ENCODE peak calls at places on chromosomes 5 and 9, in five cellular contexts. Y is stimulated activated CD8-positive, alpha-beta memory T cell treated with anti-CD3 and anti-CD28 coated beads, Interleukin-7, amount 100 ng/mL, for 1 hour; H is endothelial cell; A is breast epithelium; E is RPMI7951. S is an unnamed sample.

GRCh38 chr9:136050706-136051567 is 44.2 kb downstream of the NACC2 start:
- DNase-seq in Y (no peak), H (no peak), A (no peak), E (no peak), S (no peak)

GRCh38 chr9:32524558-32525461 is 1.2 kb downstream of the RIGI start:
- DNase-seq in Y (no peak), H (no peak), A (no peak), E (no peak), S (no peak)

GRCh38 chr9:96751815-96752214 is 26.1 kb downstream of the ZNF510 start:
- DNase-seq in Y (no peak), H (no peak), A (no peak), E (no peak), S (no peak)

GRCh38 chr5:114467141-114467540 is 105.3 kb downstream of the KCNN2 start:
- DNase-seq in Y (no peak), H (no peak), A (no peak), E (no peak), S (no peak)

GRCh38 chr5:135229679-135230132 is 169.3 kb downstream of the MACROH2A1 start:
- DNase-seq in Y (no peak), H (no peak), A (no peak), E (no peak), S (no peak)

GRCh38 chr9:72526901-72527800 is 5.7 kb downstream of the TMC1 start:
- DNase-seq in Y (peak), H (peak), A (peak), E (peak), S (peak)

GRCh38 chr9:18666348-18666747 is 192.4 kb downstream of the ADAMTSL1 start:
- DNase-seq in Y (no peak), H (no peak), A (no peak), E (no peak), S (no peak)

GRCh38 chr9:83238871-83239624 is 176.1 kb upstream of the RASEF start:
- DNase-seq in Y (no peak), H (no peak), A (no peak), E (no peak), S (peak)

GRCh38 chr9:129182625-129183494 is 4.8 kb upstream of the IER5L start:
- DNase-seq in Y (no peak), H (peak), A (no peak), E (peak), S (no peak)

GRCh38 chr9:116190595-116190994 is 37.0 kb downstream of the PAPPA start:
- DNase-seq in Y (no peak), H (no peak), A (no peak), E (no peak), S (no peak)

GRCh38 chr5:9370256-9370655 is 175.6 kb downstream of the SEMA5A start:
- DNase-seq in Y (no peak), H (no peak), A (no peak), E (no peak), S (no peak)

GRCh38 chr9:130908129-130908877 is 11.7 kb upstream of the QRFP start:
- DNase-seq in Y (no peak), H (no peak), A (no peak), E (no peak), S (no peak)

GRCh38 chr5:96794757-96795156 is 13.0 kb downstream of the ERAP1 start:
- DNase-seq in Y (no peak), H (no peak), A (no peak), E (no peak), S (no peak)

GRCh38 chr9:3508531-3509374 is 17.0 kb downstream of the RFX3 start:
- DNase-seq in Y (no peak), H (no peak), A (no peak), E (peak), S (no peak)

GRCh38 chr5:131530706-131531331 is 104.2 kb downstream of the RAPGEF6 start:
- DNase-seq in Y (no peak), H (no peak), A (no peak), E (no peak), S (no peak)

GRCh38 chr9:103003689-103004088 is 8.6 kb downstream of the CYLC2 start:
- DNase-seq in Y (no peak), H (no peak), A (no peak), E (no peak), S (no peak)

GRCh38 chr9:89408628-89409101 is 89.2 kb downstream of the SEMA4D start:
- DNase-seq in Y (peak), H (no peak), A (no peak), E (no peak), S (no peak)

GRCh38 chr5:81778642-81779041 is 27.7 kb upstream of the SSBP2 start:
- DNase-seq in Y (no peak), H (no peak), A (no peak), E (peak), S (no peak)

GRCh38 chr5:10904862-10905432 is 143.9 kb upstream of the DAP start:
- DNase-seq in Y (no peak), H (no peak), A (no peak), E (no peak), S (no peak)

GRCh38 chr9:35728041-35728971 is 3.7 kb downstream of the TLN1 start:
- DNase-seq in Y (no peak), H (peak), A (no peak), E (peak), S (peak)

GRCh38 chr5:163408311-163408923 is 29.0 kb upstream of the CCNG1 start:
- DNase-seq in Y (peak), H (peak), A (peak), E (peak), S (no peak)

GRCh38 chr9:132125944-132126720 is 35.7 kb upstream of the NTNG2 start:
- DNase-seq in Y (no peak), H (no peak), A (no peak), E (no peak), S (peak)

GRCh38 chr5:132019857-132020555 is 8.5 kb upstream of the ACSL6 start:
- DNase-seq in Y (peak), H (no peak), A (no peak), E (no peak), S (no peak)

GRCh38 chr9:136629879-136630661 is 32.6 kb upstream of the EGFL7 start:
- DNase-seq in Y (peak), H (peak), A (no peak), E (peak), S (peak)

GRCh38 chr5:107218457-107219193 is 452.1 kb downstream of the EFNA5 start:
- DNase-seq in Y (no peak), H (no peak), A (no peak), E (peak), S (no peak)

GRCh38 chr9:98121096-98121495 is 2.1 kb upstream of the TRIM14 start:
- DNase-seq in Y (no peak), H (no peak), A (no peak), E (peak), S (no peak)

GRCh38 chr5:20832204-20833080 is 844.4 kb upstream of the CDH18 start:
- DNase-seq in Y (no peak), H (no peak), A (no peak), E (no peak), S (no peak)

GRCh38 chr5:115379622-115380344 is 83.3 kb upstream of the CCDC112 start:
- DNase-seq in Y (no peak), H (no peak), A (no peak), E (peak), S (no peak)

GRCh38 chr5:180802325-180803180 is at the start of gene MGAT1:
- DNase-seq in Y (peak), H (peak), A (peak), E (peak), S (peak)

S was measured in upper lobe of left lung.